ENCODE peak calls at places on chromosomes 16 and 17, in six cellular contexts. P, L, D, M, I and Z are unnamed samples.

GRCh38 chr17:51580869-51581268 is 320.5 kb downstream of the UTP18 start:
- DNase-seq in P (no peak), L (no peak), D (no peak), M (no peak), I (peak; percentile 15), Z (no peak)

GRCh38 chr17:1762906-1763829 is 1.3 kb downstream of the SERPINF1 start:
- DNase-seq in P (no peak), L (no peak), D (no peak), M (peak; percentile 57), I (no peak), Z (no peak)

GRCh38 chr17:7717756-7718350 is 309 bp downstream of the DNAH2 start:
- DNase-seq in P (no peak), L (no peak), D (no peak), M (peak; percentile 32), I (peak; percentile 36), Z (no peak)

GRCh38 chr17:52106638-52107261 is 51.8 kb downstream of the CA10 start:
- DNase-seq in P (peak; percentile 13), L (peak; percentile 48), D (peak; percentile 26), M (peak; percentile 44), I (peak; percentile 47), Z (no peak)

GRCh38 chr17:78933959-78934568 is 8.9 kb upstream of the TIMP2 start:
- DNase-seq in P (peak; percentile 97), L (peak; percentile 92), D (peak; percentile 68), M (peak; percentile 63), I (no peak), Z (peak; percentile 98)

GRCh38 chr17:79608729-79609039 is 2.2 kb downstream of the RBFOX3 start:
- DNase-seq in P (no peak), L (no peak), D (no peak), M (no peak), I (no peak), Z (no peak)

GRCh38 chr16:1770328-1771071 is 843 bp downstream of the NME3 start:
- DNase-seq in P (no peak), L (peak; percentile 81), D (peak; percentile 31), M (peak; percentile 62), I (no peak), Z (peak; percentile 71)

GRCh38 chr17:48486557-48486956 is 44.3 kb downstream of the HOXB1 start:
- DNase-seq in P (peak; percentile 97), L (no peak), D (no peak), M (no peak), I (no peak), Z (no peak)

GRCh38 chr16:69589434-69590269 is 23.9 kb downstream of the NFAT5 start:
- DNase-seq in P (peak; percentile 11), L (no peak), D (no peak), M (no peak), I (no peak), Z (no peak)

GRCh38 chr17:47205419-47205963 is 3.7 kb upstream of the MYL4 start:
- DNase-seq in P (peak; percentile 94), L (peak; percentile 50), D (no peak), M (peak; percentile 83), I (no peak), Z (peak; percentile 52)

GRCh38 chr16:3696425-3697218 is 20.7 kb downstream of the TRAP1 start:
- DNase-seq in P (peak; percentile 87), L (no peak), D (peak; percentile 68), M (peak; percentile 75), I (no peak), Z (no peak)

GRCh38 chr17:63645775-63646491 is 23.7 kb downstream of the MAP3K3 start:
- DNase-seq in P (peak; percentile 92), L (no peak), D (no peak), M (no peak), I (no peak), Z (no peak)

GRCh38 chr16:9854665-9855064 is 327.6 kb downstream of the GRIN2A start:
- DNase-seq in P (peak; percentile 86), L (no peak), D (no peak), M (no peak), I (no peak), Z (no peak)

GRCh38 chr16:26457061-26457460 is 609.7 kb upstream of the C16orf82 start:
- DNase-seq in P (no peak), L (no peak), D (no peak), M (no peak), I (no peak), Z (no peak)

GRCh38 chr16:30444231-30445148 is 1.2 kb downstream of the SEPHS2 start:
- DNase-seq in P (no peak), L (no peak), D (no peak), M (no peak), I (no peak), Z (no peak)

GRCh38 chr16:49458221-49458620 is 84.6 kb downstream of the C16orf78 start:
- DNase-seq in P (no peak), L (peak; percentile 16), D (no peak), M (no peak), I (no peak), Z (no peak)